ENCODE peak calls at places on chromosomes 4 and X, in nine cellular contexts. One of them, this sample, is unnamed. For H3K4me1, the result is how much of the 10 kb centered on the place peaks cover.

GRCh38 chr4:158094413-158095110 is 78.3 kb downstream of the GASK1B start:
- DNase-seq in left ventricle myocardium inferior: no peak
- DNase-seq in tibial nerve: no peak
- DNase-seq in suprapubic skin: no peak
- DNase-seq in effector memory CD4-positive, alpha-beta T cell: no peak
- DNase-seq in fibroblast of lung: peak
- DNase-seq in esophagus squamous epithelium: no peak
- DNase-seq in CD4-positive, CD25-positive, alpha-beta regulatory T cell: no peak
- DNase-seq in mesendoderm: peak
- DNase-seq in this sample: no peak

GRCh38 chr4:181536196-181536746 is 706.9 kb upstream of the TENM3 start:
- DNase-seq in left ventricle myocardium inferior: no peak
- DNase-seq in tibial nerve: no peak
- DNase-seq in suprapubic skin: no peak
- DNase-seq in effector memory CD4-positive, alpha-beta T cell: no peak
- DNase-seq in fibroblast of lung: no peak
- DNase-seq in esophagus squamous epithelium: no peak
- DNase-seq in CD4-positive, CD25-positive, alpha-beta regulatory T cell: no peak
- DNase-seq in mesendoderm: no peak
- DNase-seq in this sample: no peak

GRCh38 chr4:59772740-59773139 is 1427.4 kb upstream of the ADGRL3 start:
- DNase-seq in left ventricle myocardium inferior: no peak
- DNase-seq in tibial nerve: no peak
- DNase-seq in suprapubic skin: no peak
- DNase-seq in effector memory CD4-positive, alpha-beta T cell: no peak
- DNase-seq in fibroblast of lung: no peak
- DNase-seq in esophagus squamous epithelium: no peak
- DNase-seq in CD4-positive, CD25-positive, alpha-beta regulatory T cell: no peak
- DNase-seq in mesendoderm: no peak
- DNase-seq in this sample: no peak

GRCh38 chr4:123444298-123444731 is 47.7 kb downstream of the SPRY1 start:
- DNase-seq in left ventricle myocardium inferior: peak
- DNase-seq in tibial nerve: peak
- DNase-seq in suprapubic skin: no peak
- DNase-seq in effector memory CD4-positive, alpha-beta T cell: no peak
- DNase-seq in fibroblast of lung: peak
- DNase-seq in esophagus squamous epithelium: no peak
- DNase-seq in CD4-positive, CD25-positive, alpha-beta regulatory T cell: peak
- DNase-seq in mesendoderm: peak
- DNase-seq in this sample: peak

GRCh38 chr4:85964298-85964697 is 395.6 kb downstream of the MAPK10 start:
- DNase-seq in left ventricle myocardium inferior: no peak
- DNase-seq in tibial nerve: no peak
- DNase-seq in suprapubic skin: no peak
- DNase-seq in effector memory CD4-positive, alpha-beta T cell: no peak
- DNase-seq in fibroblast of lung: peak
- DNase-seq in esophagus squamous epithelium: no peak
- DNase-seq in CD4-positive, CD25-positive, alpha-beta regulatory T cell: no peak
- DNase-seq in mesendoderm: no peak
- DNase-seq in this sample: no peak

GRCh38 chr4:98771959-98772619 is 113.7 kb upstream of the TSPAN5 start:
- DNase-seq in left ventricle myocardium inferior: no peak
- DNase-seq in tibial nerve: no peak
- DNase-seq in suprapubic skin: no peak
- DNase-seq in effector memory CD4-positive, alpha-beta T cell: no peak
- DNase-seq in fibroblast of lung: no peak
- DNase-seq in esophagus squamous epithelium: no peak
- DNase-seq in CD4-positive, CD25-positive, alpha-beta regulatory T cell: no peak
- DNase-seq in mesendoderm: no peak
- DNase-seq in this sample: no peak

GRCh38 chr4:85825937-85826678 is 351.2 kb downstream of the ARHGAP24 start:
- DNase-seq in left ventricle myocardium inferior: no peak
- DNase-seq in tibial nerve: no peak
- DNase-seq in suprapubic skin: no peak
- DNase-seq in effector memory CD4-positive, alpha-beta T cell: no peak
- DNase-seq in fibroblast of lung: peak
- DNase-seq in esophagus squamous epithelium: no peak
- DNase-seq in CD4-positive, CD25-positive, alpha-beta regulatory T cell: no peak
- DNase-seq in mesendoderm: peak
- DNase-seq in this sample: no peak

GRCh38 chr4:139454111-139454600 is at the start of gene RAB33B:
- DNase-seq in left ventricle myocardium inferior: no peak
- DNase-seq in tibial nerve: peak
- DNase-seq in suprapubic skin: peak
- DNase-seq in effector memory CD4-positive, alpha-beta T cell: no peak
- DNase-seq in fibroblast of lung: peak
- DNase-seq in esophagus squamous epithelium: no peak
- DNase-seq in CD4-positive, CD25-positive, alpha-beta regulatory T cell: no peak
- DNase-seq in mesendoderm: no peak
- DNase-seq in this sample: no peak

GRCh38 chr4:112176596-112176995 is 31.3 kb downstream of the FAM241A start:
- DNase-seq in left ventricle myocardium inferior: no peak
- DNase-seq in tibial nerve: no peak
- DNase-seq in suprapubic skin: no peak
- DNase-seq in effector memory CD4-positive, alpha-beta T cell: no peak
- DNase-seq in fibroblast of lung: no peak
- DNase-seq in esophagus squamous epithelium: no peak
- DNase-seq in CD4-positive, CD25-positive, alpha-beta regulatory T cell: peak
- DNase-seq in mesendoderm: no peak
- DNase-seq in this sample: no peak

GRCh38 chr4:76326515-76326914 is 20.0 kb downstream of the STBD1 start:
- DNase-seq in left ventricle myocardium inferior: no peak
- DNase-seq in tibial nerve: no peak
- DNase-seq in suprapubic skin: no peak
- DNase-seq in effector memory CD4-positive, alpha-beta T cell: no peak
- DNase-seq in fibroblast of lung: no peak
- DNase-seq in esophagus squamous epithelium: no peak
- DNase-seq in CD4-positive, CD25-positive, alpha-beta regulatory T cell: no peak
- DNase-seq in mesendoderm: peak
- DNase-seq in this sample: no peak

GRCh38 chrX:11968470-11968869 is 169.8 kb upstream of the FRMPD4 start:
- DNase-seq in left ventricle myocardium inferior: no peak
- DNase-seq in tibial nerve: no peak
- DNase-seq in suprapubic skin: no peak
- DNase-seq in effector memory CD4-positive, alpha-beta T cell: no peak
- DNase-seq in fibroblast of lung: no peak
- DNase-seq in esophagus squamous epithelium: no peak
- DNase-seq in CD4-positive, CD25-positive, alpha-beta regulatory T cell: no peak
- DNase-seq in mesendoderm: peak
- DNase-seq in this sample: no peak
- H3K27ac ChIP-seq in left ventricle myocardium inferior: no peak
- H3K27ac ChIP-seq in tibial nerve: no peak
- H3K27ac ChIP-seq in suprapubic skin: no peak
- H3K27ac ChIP-seq in effector memory CD4-positive, alpha-beta T cell: no peak
- H3K27ac ChIP-seq in fibroblast of lung: no peak
- H3K27ac ChIP-seq in esophagus squamous epithelium: no peak
- H3K27ac ChIP-seq in CD4-positive, CD25-positive, alpha-beta regulatory T cell: no peak
- H3K27ac ChIP-seq in mesendoderm: no peak
- H3K27ac ChIP-seq in this sample: no peak

GRCh38 chr4:23697001-23697528 is 192.8 kb downstream of the PPARGC1A start:
- DNase-seq in left ventricle myocardium inferior: no peak
- DNase-seq in tibial nerve: no peak
- DNase-seq in suprapubic skin: no peak
- DNase-seq in effector memory CD4-positive, alpha-beta T cell: no peak
- DNase-seq in fibroblast of lung: no peak
- DNase-seq in esophagus squamous epithelium: no peak
- DNase-seq in CD4-positive, CD25-positive, alpha-beta regulatory T cell: no peak
- DNase-seq in mesendoderm: peak
- DNase-seq in this sample: no peak
- H3K4me3 ChIP-seq in left ventricle myocardium inferior: no peak
- H3K4me3 ChIP-seq in tibial nerve: no peak
- H3K4me3 ChIP-seq in suprapubic skin: no peak
- H3K4me3 ChIP-seq in effector memory CD4-positive, alpha-beta T cell: no peak
- H3K4me3 ChIP-seq in fibroblast of lung: no peak
- H3K4me3 ChIP-seq in esophagus squamous epithelium: no peak
- H3K4me3 ChIP-seq in CD4-positive, CD25-positive, alpha-beta regulatory T cell: no peak
- H3K4me3 ChIP-seq in mesendoderm: no peak
- H3K4me3 ChIP-seq in this sample: no peak

DNA sequence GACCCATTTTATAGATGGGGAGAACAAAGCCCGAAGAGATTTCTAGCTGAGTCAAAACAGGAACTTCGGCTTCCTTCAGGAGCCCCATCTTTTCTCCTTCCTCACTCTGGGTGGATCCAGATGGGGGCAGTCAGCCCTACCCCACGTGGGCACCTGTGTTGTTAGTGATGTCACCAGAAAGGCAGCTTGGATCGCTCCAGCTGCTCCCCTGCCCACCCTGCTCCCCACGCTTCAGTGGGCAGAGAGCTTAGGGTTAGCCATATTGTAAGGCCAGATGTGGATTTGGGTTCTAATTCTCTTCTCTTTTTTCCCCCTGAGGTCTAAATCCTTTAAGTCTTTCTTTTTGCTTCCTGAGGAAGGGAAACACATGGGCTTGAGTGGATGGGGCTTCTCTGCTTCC is 132.3 kb upstream of the PJA1 start:
- DNase-seq in left ventricle myocardium inferior: no peak
- DNase-seq in tibial nerve: no peak
- DNase-seq in suprapubic skin: no peak
- DNase-seq in effector memory CD4-positive, alpha-beta T cell: no peak
- DNase-seq in fibroblast of lung: no peak
- DNase-seq in esophagus squamous epithelium: no peak
- DNase-seq in CD4-positive, CD25-positive, alpha-beta regulatory T cell: no peak
- DNase-seq in mesendoderm: no peak
- DNase-seq in this sample: no peak
- H3K4me1 ChIP-seq in left ventricle myocardium inferior: under half
- H3K4me1 ChIP-seq in tibial nerve: under half
- H3K4me1 ChIP-seq in suprapubic skin: under half
- H3K4me1 ChIP-seq in effector memory CD4-positive, alpha-beta T cell: under half
- H3K4me1 ChIP-seq in fibroblast of lung: under half
- H3K4me1 ChIP-seq in esophagus squamous epithelium: under half
- H3K4me1 ChIP-seq in CD4-positive, CD25-positive, alpha-beta regulatory T cell: under half
- H3K4me1 ChIP-seq in mesendoderm: under half
- H3K4me1 ChIP-seq in this sample: under half

GRCh38 chr4:119244344-119244743 is 31.8 kb downstream of the USP53 start:
- DNase-seq in left ventricle myocardium inferior: no peak
- DNase-seq in tibial nerve: no peak
- DNase-seq in suprapubic skin: no peak
- DNase-seq in effector memory CD4-positive, alpha-beta T cell: no peak
- DNase-seq in fibroblast of lung: no peak
- DNase-seq in esophagus squamous epithelium: no peak
- DNase-seq in CD4-positive, CD25-positive, alpha-beta regulatory T cell: no peak
- DNase-seq in mesendoderm: no peak
- DNase-seq in this sample: no peak
- H3K27ac ChIP-seq in left ventricle myocardium inferior: peak
- H3K27ac ChIP-seq in tibial nerve: no peak
- H3K27ac ChIP-seq in suprapubic skin: no peak
- H3K27ac ChIP-seq in effector memory CD4-positive, alpha-beta T cell: no peak
- H3K27ac ChIP-seq in fibroblast of lung: no peak
- H3K27ac ChIP-seq in esophagus squamous epithelium: no peak
- H3K27ac ChIP-seq in CD4-positive, CD25-positive, alpha-beta regulatory T cell: no peak
- H3K27ac ChIP-seq in mesendoderm: no peak
- H3K27ac ChIP-seq in this sample: no peak

DNA sequence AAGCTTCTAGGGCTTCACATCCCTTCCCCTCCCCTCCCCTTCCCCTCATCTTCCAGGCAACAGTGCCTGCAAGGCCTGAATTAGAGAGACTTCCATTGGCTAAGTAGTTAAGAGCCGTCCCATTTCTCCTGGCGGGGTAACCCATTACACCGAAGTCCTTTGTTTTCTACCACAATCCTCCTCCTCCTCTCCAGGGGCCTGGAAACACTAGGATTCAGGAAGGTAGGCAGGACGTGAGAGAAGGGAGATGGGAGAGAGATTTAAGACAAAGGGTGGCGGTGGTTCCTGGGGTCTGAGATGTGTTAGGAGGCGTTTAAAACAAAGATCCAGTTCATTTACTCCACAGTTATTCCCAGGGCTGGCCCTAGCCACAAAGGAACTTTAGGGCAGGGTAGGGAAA is 28.0 kb downstream of the NYX start:
- DNase-seq in left ventricle myocardium inferior: no peak
- DNase-seq in tibial nerve: no peak
- DNase-seq in suprapubic skin: no peak
- DNase-seq in effector memory CD4-positive, alpha-beta T cell: no peak
- DNase-seq in fibroblast of lung: no peak
- DNase-seq in esophagus squamous epithelium: no peak
- DNase-seq in CD4-positive, CD25-positive, alpha-beta regulatory T cell: no peak
- DNase-seq in mesendoderm: peak
- DNase-seq in this sample: no peak
- H3K4me3 ChIP-seq in left ventricle myocardium inferior: no peak
- H3K4me3 ChIP-seq in tibial nerve: no peak
- H3K4me3 ChIP-seq in suprapubic skin: no peak
- H3K4me3 ChIP-seq in effector memory CD4-positive, alpha-beta T cell: no peak
- H3K4me3 ChIP-seq in fibroblast of lung: no peak
- H3K4me3 ChIP-seq in esophagus squamous epithelium: no peak
- H3K4me3 ChIP-seq in CD4-positive, CD25-positive, alpha-beta regulatory T cell: no peak
- H3K4me3 ChIP-seq in mesendoderm: no peak
- H3K4me3 ChIP-seq in this sample: no peak

DNA sequence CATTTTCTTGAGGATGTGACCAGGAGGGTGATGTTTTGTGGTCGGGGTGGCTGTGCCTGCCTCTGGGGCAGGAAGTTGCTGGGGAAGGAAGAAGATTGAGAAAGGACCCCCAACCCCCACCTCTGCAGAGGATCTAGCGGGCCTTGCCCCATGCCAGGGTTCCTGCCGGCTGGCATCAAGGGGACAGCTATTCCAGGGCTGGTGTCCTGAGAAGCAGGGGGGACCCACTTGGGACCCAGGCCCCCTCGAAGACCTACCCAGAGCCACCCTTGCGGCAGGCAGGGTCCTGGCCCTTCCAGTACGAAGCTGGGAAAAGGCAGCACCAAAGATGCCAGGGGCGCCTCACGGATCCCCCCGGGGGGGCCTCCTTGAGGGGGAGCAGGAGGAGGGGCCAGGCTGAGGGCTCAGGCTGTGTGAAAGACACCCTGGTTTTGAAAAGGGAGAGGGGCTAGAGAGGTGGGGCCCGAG is 6.6 kb downstream of the SH3BP2 start:
- DNase-seq in left ventricle myocardium inferior: peak
- DNase-seq in tibial nerve: no peak
- DNase-seq in suprapubic skin: peak
- DNase-seq in effector memory CD4-positive, alpha-beta T cell: no peak
- DNase-seq in fibroblast of lung: no peak
- DNase-seq in esophagus squamous epithelium: no peak
- DNase-seq in CD4-positive, CD25-positive, alpha-beta regulatory T cell: no peak
- DNase-seq in mesendoderm: no peak
- DNase-seq in this sample: no peak
- H3K4me1 ChIP-seq in left ventricle myocardium inferior: half or more
- H3K4me1 ChIP-seq in tibial nerve: half or more
- H3K4me1 ChIP-seq in suprapubic skin: half or more
- H3K4me1 ChIP-seq in effector memory CD4-positive, alpha-beta T cell: under half
- H3K4me1 ChIP-seq in fibroblast of lung: under half
- H3K4me1 ChIP-seq in esophagus squamous epithelium: half or more
- H3K4me1 ChIP-seq in CD4-positive, CD25-positive, alpha-beta regulatory T cell: half or more
- H3K4me1 ChIP-seq in mesendoderm: under half
- H3K4me1 ChIP-seq in this sample: half or more

This sample was measured in CD4-positive, alpha-beta memory T cell.